ENCODE peak calls at places on chromosomes 5 and 9, in ten cellular contexts. H, Q, I, X, P, O, K, L, D and Z are unnamed samples.

GRCh38 chr5:95954716-95955115 is 6.9 kb downstream of the ELL2 start:
- DNase-seq in O (peak; percentile 30), Q (no peak), L (no peak), D (no peak), H (peak; percentile 73), P (no peak), K (no peak), I (no peak), X (no peak), Z (no peak)

GRCh38 chr5:141199359-141200235 is at the start of gene PCDHB11:
- DNase-seq in H (no peak), X (peak; percentile 53), I (no peak), O (no peak), L (peak; percentile 37), Q (peak; percentile 48), K (no peak), P (no peak), D (peak; percentile 6), Z (peak; percentile 79)

GRCh38 chr9:136729144-136729543 is 13.6 kb downstream of the LCN10 start:
- DNase-seq in I (no peak), D (no peak), O (no peak), P (no peak), K (no peak), Q (peak; percentile 59), X (no peak), L (no peak), H (no peak), Z (no peak)

GRCh38 chr5:173598686-173599085 is 17.8 kb downstream of the BOD1 start:
- DNase-seq in K (no peak), Q (no peak), X (no peak), H (peak; percentile 17), O (peak; percentile 27), P (no peak), L (no peak), I (no peak), D (no peak), Z (no peak)

GRCh38 chr9:126986506-126986951 is 71.9 kb downstream of the RALGPS1 start:
- DNase-seq in H (no peak), D (peak; percentile 46), K (no peak), P (no peak), I (no peak), L (peak; percentile 63), X (no peak), O (peak; percentile 31), Q (peak; percentile 37), Z (no peak)

GRCh38 chr5:177470759-177471536 is 2.5 kb downstream of the DBN1 start:
- DNase-seq in X (no peak), K (no peak), I (no peak), Q (peak; percentile 74), D (peak; percentile 23), O (no peak), L (peak; percentile 62), P (no peak), H (no peak), Z (no peak)

GRCh38 chr5:126988021-126988569 is 42.3 kb downstream of the MARCHF3 start:
- DNase-seq in Q (no peak), I (no peak), X (no peak), K (no peak), D (no peak), L (no peak), H (no peak), P (no peak), O (no peak), Z (no peak)

GRCh38 chr5:19266791-19267190 is 721.2 kb downstream of the CDH18 start:
- DNase-seq in X (no peak), P (no peak), I (no peak), L (no peak), H (no peak), O (no peak), D (no peak), K (no peak), Q (no peak), Z (peak; percentile 84)

GRCh38 chr5:180821538-180821937 is 18.9 kb upstream of the MGAT1 start:
- DNase-seq in X (no peak), D (no peak), I (no peak), P (no peak), O (no peak), L (no peak), H (no peak), Q (no peak), K (no peak), Z (no peak)

GRCh38 chr5:33260098-33260497 is 180.7 kb upstream of the TARS1 start:
- DNase-seq in H (peak; percentile 42), P (no peak), O (no peak), X (no peak), K (no peak), D (no peak), L (no peak), I (no peak), Q (peak; percentile 70), Z (no peak)

GRCh38 chr9:98455957-98456621 is 200.6 kb upstream of the TBC1D2 start:
- DNase-seq in H (peak; percentile 74), I (no peak), P (peak; percentile 5), O (peak; percentile 18), L (no peak), Q (peak; percentile 96), K (no peak), X (no peak), D (no peak), Z (no peak)

GRCh38 chr9:108991479-108991878 is 21.8 kb downstream of the CTNNAL1 start:
- DNase-seq in P (no peak), K (no peak), X (no peak), Q (no peak), H (peak; percentile 61), L (peak; percentile 31), O (no peak), I (no peak), D (no peak), Z (no peak)

GRCh38 chr9:33787839-33788238 is 7.5 kb upstream of the PRSS3 start:
- DNase-seq in Q (no peak), X (no peak), H (no peak), K (no peak), D (no peak), P (no peak), I (no peak), O (no peak), L (no peak), Z (no peak)

GRCh38 chr9:78745331-78745730 is 448.4 kb downstream of the PSAT1 start:
- DNase-seq in O (no peak), H (peak; percentile 37), D (no peak), K (no peak), P (no peak), I (no peak), X (no peak), Q (peak; percentile 42), L (peak; percentile 73), Z (no peak)

GRCh38 chr5:93267276-93267675 is 313.7 kb downstream of the NR2F1-AS1 start:
- DNase-seq in I (no peak), O (no peak), H (no peak), Q (no peak), K (no peak), D (no peak), X (no peak), P (no peak), L (no peak), Z (no peak)

GRCh38 chr5:53249529-53249928 is 140.0 kb upstream of the MOCS2 start:
- DNase-seq in O (peak; percentile 96), X (no peak), K (no peak), I (no peak), P (peak; percentile 11), L (peak; percentile 87), Q (peak; percentile 96), D (no peak), H (peak; percentile 98), Z (no peak)

GRCh38 chr9:132575811-132576210 is 6.6 kb upstream of the BARHL1 start:
- DNase-seq in L (no peak), P (no peak), Q (no peak), X (no peak), O (no peak), I (no peak), D (no peak), H (no peak), K (no peak), Z (no peak)

GRCh38 chr5:120150770-120151169 is 313.3 kb upstream of the PRR16 start:
- DNase-seq in K (no peak), L (no peak), P (no peak), O (no peak), D (no peak), I (no peak), H (no peak), Q (no peak), X (no peak), Z (no peak)

GRCh38 chr5:169762338-169763095 is 125.4 kb downstream of the DOCK2 start:
- DNase-seq in P (peak; percentile 62), X (no peak), L (peak; percentile 37), I (no peak), O (peak; percentile 28), D (no peak), Q (peak; percentile 68), K (no peak), H (peak; percentile 64), Z (no peak)
- H3K36me3 ChIP-seq in P (no peaks in the 10 kb centered on the region), X (no peaks in the 10 kb centered on the region), L (no peaks in the 10 kb centered on the region), I (no peaks in the 10 kb centered on the region), O (no peaks in the 10 kb centered on the region), D (no peaks in the 10 kb centered on the region), Q (no peaks in the 10 kb centered on the region), K (no peaks in the 10 kb centered on the region), H (no peaks in the 10 kb centered on the region), Z (peaks cover 40% of the 10 kb centered on the region)

GRCh38 chr9:137878146-137878941 is 762 bp downstream of the CACNA1B start:
- DNase-seq in Q (peak; percentile 8), P (peak; percentile 36), I (peak; percentile 79), H (no peak), D (no peak), O (peak; percentile 17), K (peak; percentile 95), L (no peak), X (peak; percentile 96), Z (no peak)
- H3K9ac ChIP-seq in Q (no peak overlapping the region), P (no peak overlapping the region), I (peak overlapping the region; percentile 60), H (no peak overlapping the region), D (no peak overlapping the region), O (no peak overlapping the region), K (no peak overlapping the region), L (no peak overlapping the region), X (no peak overlapping the region), Z (no peak overlapping the region)

GRCh38 chr9:110155744-110156143 is 52.2 kb downstream of the C9orf152 start:
- DNase-seq in X (no peak), K (no peak), O (no peak), Q (no peak), P (no peak), I (no peak), D (no peak), L (no peak), H (no peak), Z (no peak)
- H3K4me1 ChIP-seq in X (no peaks in the 10 kb centered on the region), K (peaks cover 7% of the 10 kb centered on the region), O (peaks cover 21% of the 10 kb centered on the region), Q (peaks cover 46% of the 10 kb centered on the region), P (no peaks in the 10 kb centered on the region), I (peaks cover 1% of the 10 kb centered on the region), D (peaks cover 20% of the 10 kb centered on the region), L (peaks cover 3% of the 10 kb centered on the region), H (peaks cover 26% of the 10 kb centered on the region), Z (peaks cover 2% of the 10 kb centered on the region)

DNA sequence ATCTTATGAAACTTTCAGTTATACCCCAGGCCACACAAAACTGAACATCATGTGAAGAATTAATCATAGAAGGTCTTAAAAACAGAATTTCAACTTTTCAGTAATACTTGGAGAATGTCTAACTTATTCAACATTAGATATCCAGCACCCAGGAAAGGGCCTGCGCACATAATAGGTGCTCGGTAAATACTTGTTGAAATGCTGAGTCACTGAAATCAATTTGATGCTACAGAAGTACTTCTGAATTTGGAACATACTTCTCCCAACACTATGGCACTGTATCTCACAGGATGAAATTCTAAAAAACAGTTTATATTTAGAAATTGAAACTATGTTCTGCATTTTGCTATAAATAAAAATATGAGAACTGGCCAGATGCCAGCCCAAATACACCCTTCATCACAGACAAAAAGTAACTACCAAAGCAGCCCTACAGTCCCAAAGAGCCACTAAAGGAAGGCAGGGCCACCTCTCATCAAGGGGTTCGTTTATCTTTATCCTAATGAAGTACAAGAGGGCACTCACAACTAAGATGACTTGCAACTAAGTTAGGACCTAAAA is 26.5 kb downstream of the MRPS27 start:
- DNase-seq in P (no peak), K (no peak), X (no peak), L (no peak), H (no peak), D (no peak), O (peak; percentile 36), I (no peak), Q (no peak), Z (peak; percentile 69)
- H3K36me3 ChIP-seq in P (peaks cover 1% of the 10 kb centered on the region), K (peaks cover 45% of the 10 kb centered on the region), X (peaks cover 11% of the 10 kb centered on the region), L (peaks cover 8% of the 10 kb centered on the region), H (no peaks in the 10 kb centered on the region), D (peaks cover 27% of the 10 kb centered on the region), O (no peaks in the 10 kb centered on the region), I (peaks cover 3% of the 10 kb centered on the region), Q (peaks cover 31% of the 10 kb centered on the region), Z (peaks cover 36% of the 10 kb centered on the region)